ENCODE peak calls at places on chromosome 10, in four cellular contexts. Y, C, Q and H are unnamed samples.

GRCh38 chr10:86087716-86088115 is 278.9 kb downstream of the GRID1 start:
- DNase-seq in C (no peak), Q (no peak), Y (no peak), H (no peak)

GRCh38 chr10:132229834-132230556 is 43.2 kb downstream of the DPYSL4 start:
- DNase-seq in Y (no peak), C (no peak), Q (no peak), H (peak)

GRCh38 chr10:71644307-71645180 is 75.0 kb downstream of the C10orf105 start:
- DNase-seq in Y (no peak), Q (no peak), C (no peak), H (no peak)

GRCh38 chr10:14556285-14556956 is 218.3 kb downstream of the FAM107B start:
- DNase-seq in Q (no peak), Y (peak), C (no peak), H (peak)

GRCh38 chr10:73653701-73654100 is 2.1 kb downstream of the SYNPO2L start:
- DNase-seq in Y (no peak), C (no peak), Q (no peak), H (no peak)

GRCh38 chr10:110706690-110707098 is 62.6 kb downstream of the RBM20 start:
- DNase-seq in Q (peak), Y (no peak), C (no peak), H (no peak)

GRCh38 chr10:132634241-132634946 is 96.8 kb downstream of the INPP5A start:
- DNase-seq in C (peak), Y (no peak), Q (peak), H (no peak)

GRCh38 chr10:29099415-29099814 is 189.5 kb upstream of the LYZL1 start:
- DNase-seq in Q (no peak), C (no peak), Y (no peak), H (no peak)

GRCh38 chr10:125531470-125531869 is 151.5 kb downstream of the TEX36 start:
- DNase-seq in Q (no peak), C (no peak), Y (peak), H (no peak)

GRCh38 chr10:35223016-35223415 is 96.4 kb downstream of the CREM start:
- DNase-seq in C (no peak), Y (no peak), Q (no peak), H (no peak)

GRCh38 chr10:74013004-74013403 is 15.1 kb downstream of the VCL start:
- DNase-seq in Q (no peak), C (no peak), Y (no peak), H (no peak)

GRCh38 chr10:119246862-119247549 is 39.6 kb downstream of the GRK5 start:
- DNase-seq in Y (peak), Q (no peak), C (peak), H (peak)

GRCh38 chr10:34967411-34967880 is 122.7 kb downstream of the CUL2 start:
- DNase-seq in Q (no peak), Y (peak), C (peak), H (no peak)

GRCh38 chr10:15426558-15426957 is 55.5 kb upstream of the FAM171A1 start:
- DNase-seq in Q (no peak), C (no peak), Y (no peak), H (no peak)

GRCh38 chr10:13924020-13924725 is 337.4 kb downstream of the PRPF18 start:
- DNase-seq in C (no peak), Q (no peak), Y (no peak), H (no peak)

GRCh38 chr10:86038371-86038770 is 328.2 kb downstream of the GRID1 start:
- DNase-seq in C (no peak), Y (no peak), Q (no peak), H (no peak)

GRCh38 chr10:44384601-44385422 is at the start of gene CXCL12:
- DNase-seq in Y (peak), Q (no peak), C (peak), H (no peak)

GRCh38 chr10:33321516-33321915 is 13.0 kb downstream of the NRP1 start:
- DNase-seq in C (no peak), Y (peak), Q (no peak), H (no peak)

GRCh38 chr10:131576341-131577177 is 265.0 kb upstream of the TCERG1L start:
- DNase-seq in Q (no peak), Y (no peak), C (no peak), H (no peak)

GRCh38 chr10:74103560-74104248 is 46.9 kb downstream of the AP3M1 start:
- DNase-seq in C (no peak), Y (peak), Q (no peak), H (no peak)

GRCh38 chr10:78658645-78659632 is 409.8 kb upstream of the ZMIZ1 start:
- DNase-seq in Y (no peak), Q (no peak), C (no peak), H (no peak)

GRCh38 chr10:117107280-117107679 is 30.8 kb downstream of the VAX1 start:
- DNase-seq in Q (no peak), Y (no peak), C (no peak), H (no peak)

GRCh38 chr10:68212721-68213352 is 19.1 kb downstream of the ATOH7 start:
- DNase-seq in C (no peak), Q (peak), Y (peak), H (no peak)